ENCODE peak calls at places on chromosomes 6 and 20, in ten cellular contexts. One of them, this sample, is unnamed.

GRCh38 chr20:61830956-61831355 is 234.7 kb downstream of the TAF4 start:
- DNase-seq in activated CD4-positive, CD25-positive, alpha-beta regulatory T cell treated with anti-CD3 and anti-CD28 coated beads, Interleukin-2, amount 50 U/mL, for 16 hours: no peak
- DNase-seq in memory B cell: no peak
- DNase-seq in T-helper 9 cell: no peak
- DNase-seq in activated CD4-positive, alpha-beta T cell treated with anti-CD3 and anti-CD28 coated beads, Interleukin-2, amount 50 U/mL, for 24 hours: no peak
- DNase-seq in H9: no peak
- DNase-seq in nephron progenitor cell: no peak
- DNase-seq in tibial nerve: no peak
- DNase-seq in fibroblast of the aortic adventitia: no peak
- DNase-seq in neural progenitor cell: no peak
- DNase-seq in this sample: no peak

GRCh38 chr6:68279793-68280557 is 355.1 kb upstream of the ADGRB3 start:
- DNase-seq in activated CD4-positive, CD25-positive, alpha-beta regulatory T cell treated with anti-CD3 and anti-CD28 coated beads, Interleukin-2, amount 50 U/mL, for 16 hours: no peak
- DNase-seq in memory B cell: no peak
- DNase-seq in T-helper 9 cell: no peak
- DNase-seq in activated CD4-positive, alpha-beta T cell treated with anti-CD3 and anti-CD28 coated beads, Interleukin-2, amount 50 U/mL, for 24 hours: no peak
- DNase-seq in H9: no peak
- DNase-seq in nephron progenitor cell: no peak
- DNase-seq in tibial nerve: no peak
- DNase-seq in fibroblast of the aortic adventitia: peak; percentile 26
- DNase-seq in neural progenitor cell: no peak
- DNase-seq in this sample: no peak

GRCh38 chr6:121437861-121438651 is 2.6 kb downstream of the GJA1 start:
- DNase-seq in activated CD4-positive, CD25-positive, alpha-beta regulatory T cell treated with anti-CD3 and anti-CD28 coated beads, Interleukin-2, amount 50 U/mL, for 16 hours: no peak
- DNase-seq in memory B cell: no peak
- DNase-seq in T-helper 9 cell: no peak
- DNase-seq in activated CD4-positive, alpha-beta T cell treated with anti-CD3 and anti-CD28 coated beads, Interleukin-2, amount 50 U/mL, for 24 hours: no peak
- DNase-seq in H9: peak; percentile 71
- DNase-seq in nephron progenitor cell: peak; percentile 20
- DNase-seq in tibial nerve: peak; percentile 23
- DNase-seq in fibroblast of the aortic adventitia: peak; percentile 65
- DNase-seq in neural progenitor cell: peak; percentile 78
- DNase-seq in this sample: no peak

GRCh38 chr20:37714973-37715657 is 21.3 kb downstream of the CTNNBL1 start:
- DNase-seq in activated CD4-positive, CD25-positive, alpha-beta regulatory T cell treated with anti-CD3 and anti-CD28 coated beads, Interleukin-2, amount 50 U/mL, for 16 hours: no peak
- DNase-seq in memory B cell: no peak
- DNase-seq in T-helper 9 cell: no peak
- DNase-seq in activated CD4-positive, alpha-beta T cell treated with anti-CD3 and anti-CD28 coated beads, Interleukin-2, amount 50 U/mL, for 24 hours: no peak
- DNase-seq in H9: no peak
- DNase-seq in nephron progenitor cell: no peak
- DNase-seq in tibial nerve: no peak
- DNase-seq in fibroblast of the aortic adventitia: no peak
- DNase-seq in neural progenitor cell: no peak
- DNase-seq in this sample: peak; percentile 54

GRCh38 chr6:42450314-42451145 is 1.2 kb downstream of the TRERF1 start:
- DNase-seq in activated CD4-positive, CD25-positive, alpha-beta regulatory T cell treated with anti-CD3 and anti-CD28 coated beads, Interleukin-2, amount 50 U/mL, for 16 hours: no peak
- DNase-seq in memory B cell: no peak
- DNase-seq in T-helper 9 cell: no peak
- DNase-seq in activated CD4-positive, alpha-beta T cell treated with anti-CD3 and anti-CD28 coated beads, Interleukin-2, amount 50 U/mL, for 24 hours: peak; percentile 30
- DNase-seq in H9: no peak
- DNase-seq in nephron progenitor cell: peak; percentile 30
- DNase-seq in tibial nerve: no peak
- DNase-seq in fibroblast of the aortic adventitia: peak; percentile 37
- DNase-seq in neural progenitor cell: peak; percentile 58
- DNase-seq in this sample: no peak

GRCh38 chr20:63279931-63280330 is 7.3 kb downstream of the ARFGAP1 start:
- DNase-seq in activated CD4-positive, CD25-positive, alpha-beta regulatory T cell treated with anti-CD3 and anti-CD28 coated beads, Interleukin-2, amount 50 U/mL, for 16 hours: no peak
- DNase-seq in memory B cell: no peak
- DNase-seq in T-helper 9 cell: no peak
- DNase-seq in activated CD4-positive, alpha-beta T cell treated with anti-CD3 and anti-CD28 coated beads, Interleukin-2, amount 50 U/mL, for 24 hours: no peak
- DNase-seq in H9: no peak
- DNase-seq in nephron progenitor cell: no peak
- DNase-seq in tibial nerve: no peak
- DNase-seq in fibroblast of the aortic adventitia: no peak
- DNase-seq in neural progenitor cell: no peak
- DNase-seq in this sample: no peak

GRCh38 chr6:2976571-2977085 is 5.3 kb upstream of the SERPINB6 start:
- DNase-seq in activated CD4-positive, CD25-positive, alpha-beta regulatory T cell treated with anti-CD3 and anti-CD28 coated beads, Interleukin-2, amount 50 U/mL, for 16 hours: no peak
- DNase-seq in memory B cell: no peak
- DNase-seq in T-helper 9 cell: no peak
- DNase-seq in activated CD4-positive, alpha-beta T cell treated with anti-CD3 and anti-CD28 coated beads, Interleukin-2, amount 50 U/mL, for 24 hours: no peak
- DNase-seq in H9: no peak
- DNase-seq in nephron progenitor cell: no peak
- DNase-seq in tibial nerve: no peak
- DNase-seq in fibroblast of the aortic adventitia: peak; percentile 67
- DNase-seq in neural progenitor cell: no peak
- DNase-seq in this sample: peak; percentile 45

GRCh38 chr6:11536795-11537194 is 754 bp upstream of the TMEM170B start:
- DNase-seq in activated CD4-positive, CD25-positive, alpha-beta regulatory T cell treated with anti-CD3 and anti-CD28 coated beads, Interleukin-2, amount 50 U/mL, for 16 hours: no peak
- DNase-seq in memory B cell: no peak
- DNase-seq in T-helper 9 cell: no peak
- DNase-seq in activated CD4-positive, alpha-beta T cell treated with anti-CD3 and anti-CD28 coated beads, Interleukin-2, amount 50 U/mL, for 24 hours: no peak
- DNase-seq in H9: peak; percentile 39
- DNase-seq in nephron progenitor cell: peak; percentile 7
- DNase-seq in tibial nerve: no peak
- DNase-seq in fibroblast of the aortic adventitia: no peak
- DNase-seq in neural progenitor cell: peak; percentile 45
- DNase-seq in this sample: no peak

GRCh38 chr6:112365952-112366351 is 18.8 kb downstream of the RFPL4B start:
- DNase-seq in activated CD4-positive, CD25-positive, alpha-beta regulatory T cell treated with anti-CD3 and anti-CD28 coated beads, Interleukin-2, amount 50 U/mL, for 16 hours: no peak
- DNase-seq in memory B cell: no peak
- DNase-seq in T-helper 9 cell: no peak
- DNase-seq in activated CD4-positive, alpha-beta T cell treated with anti-CD3 and anti-CD28 coated beads, Interleukin-2, amount 50 U/mL, for 24 hours: no peak
- DNase-seq in H9: no peak
- DNase-seq in nephron progenitor cell: no peak
- DNase-seq in tibial nerve: no peak
- DNase-seq in fibroblast of the aortic adventitia: no peak
- DNase-seq in neural progenitor cell: no peak
- DNase-seq in this sample: no peak

GRCh38 chr20:41375846-41376245 is 9.2 kb upstream of the EMILIN3 start:
- DNase-seq in activated CD4-positive, CD25-positive, alpha-beta regulatory T cell treated with anti-CD3 and anti-CD28 coated beads, Interleukin-2, amount 50 U/mL, for 16 hours: no peak
- DNase-seq in memory B cell: no peak
- DNase-seq in T-helper 9 cell: no peak
- DNase-seq in activated CD4-positive, alpha-beta T cell treated with anti-CD3 and anti-CD28 coated beads, Interleukin-2, amount 50 U/mL, for 24 hours: no peak
- DNase-seq in H9: no peak
- DNase-seq in nephron progenitor cell: no peak
- DNase-seq in tibial nerve: no peak
- DNase-seq in fibroblast of the aortic adventitia: no peak
- DNase-seq in neural progenitor cell: no peak
- DNase-seq in this sample: no peak

This sample was measured in HTR-8/SVneo.